ENCODE peak calls at places on chromosomes 11 and 22, in nine cellular contexts. D is GM12891, M is sigmoid colon, R is prostate gland, C is suprapubic skin, X is Panc1, B is transverse colon, W is GM23338, N is HCT116. Z is an unnamed sample.

GRCh38 chr22:37197451-37198289 is 9.6 kb upstream of the C1QTNF6 start:
- DNase-seq in D (no peak), M (peak), R (peak), C (peak), X (no peak), B (peak), W (no peak), N (peak), Z (no peak)

GRCh38 chr11:80362578-80362977 is 921.7 kb upstream of the TENM4 start:
- DNase-seq in D (no peak), M (no peak), R (no peak), C (no peak), X (no peak), B (no peak), W (no peak), N (no peak), Z (no peak)

GRCh38 chr22:41092847-41093371 is 517 bp downstream of the EP300 start:
- DNase-seq in D (no peak), M (no peak), R (peak), C (peak), X (no peak), B (peak), W (peak), N (no peak), Z (no peak)

GRCh38 chr11:76803811-76804600 is 20.9 kb downstream of the TSKU start:
- DNase-seq in D (no peak), M (no peak), R (no peak), C (peak), X (no peak), B (no peak), W (no peak), N (no peak), Z (no peak)

GRCh38 chr11:76237914-76238313 is 31.6 kb upstream of the WNT11 start:
- DNase-seq in D (no peak), M (no peak), R (no peak), C (no peak), X (no peak), B (no peak), W (peak), N (peak), Z (no peak)

GRCh38 chr11:64722141-64723050 is 601 bp downstream of the NRXN2 start:
- DNase-seq in D (no peak), M (no peak), R (no peak), C (no peak), X (no peak), B (no peak), W (peak), N (no peak), Z (no peak)

GRCh38 chr11:130023204-130023603 is 20.6 kb upstream of the PRDM10 start:
- DNase-seq in D (peak), M (no peak), R (no peak), C (no peak), X (peak), B (no peak), W (no peak), N (peak), Z (no peak)

GRCh38 chr11:65058419-65059054 is at the start of gene NAALADL1:
- DNase-seq in D (no peak), M (no peak), R (no peak), C (no peak), X (no peak), B (peak), W (no peak), N (no peak), Z (no peak)

GRCh38 chr11:40274017-40274416 is 1185.4 kb downstream of the LRRC4C start:
- DNase-seq in D (no peak), M (no peak), R (no peak), C (no peak), X (no peak), B (no peak), W (no peak), N (no peak), Z (no peak)

GRCh38 chr11:68508425-68508824 is 47.9 kb downstream of the PPP6R3 start:
- DNase-seq in D (no peak), M (no peak), R (no peak), C (no peak), X (no peak), B (no peak), W (no peak), N (no peak), Z (no peak)

GRCh38 chr11:16603890-16604783 is 134.3 kb upstream of the C11orf58 start:
- DNase-seq in D (no peak), M (peak), R (peak), C (peak), X (no peak), B (peak), W (peak), N (no peak), Z (peak)
- TF ChIP-seq POLR2AphosphoS5 in D (no peak), M (no peak), R (no peak), C (no peak), X (no peak), B (no peak), W (no peak), N (no peak), Z (no peak)

GRCh38 chr11:13260196-13260962 is 17.2 kb upstream of the BMAL1 start:
- DNase-seq in D (no peak), M (no peak), R (no peak), C (no peak), X (no peak), B (no peak), W (peak), N (no peak), Z (no peak)

GRCh38 chr11:13260963-13261599 is 16.5 kb upstream of the BMAL1 start:
- DNase-seq in D (no peak), M (no peak), R (no peak), C (peak), X (no peak), B (no peak), W (no peak), N (no peak), Z (no peak)

GRCh38 chr11:13259374-13259773 is 18.2 kb upstream of the BMAL1 start:
- DNase-seq in D (no peak), M (no peak), R (no peak), C (no peak), X (no peak), B (no peak), W (no peak), N (no peak), Z (no peak)

GRCh38 chr11:13262096-13262495 is 15.5 kb upstream of the BMAL1 start:
- DNase-seq in D (no peak), M (no peak), R (no peak), C (no peak), X (no peak), B (no peak), W (no peak), N (peak), Z (no peak)

GRCh38 chr11:13261600-13262061 is 16.0 kb upstream of the BMAL1 start:
- DNase-seq in D (no peak), M (no peak), R (no peak), C (no peak), X (peak), B (no peak), W (no peak), N (peak), Z (no peak)
- TF ChIP-seq POLR2AphosphoS5 in D (no peak), M (peak), R (peak), C (no peak), X (no peak), B (peak), W (no peak), N (peak), Z (no peak)

GRCh38 chr22:27420817-27421361 is 380.7 kb downstream of the MN1 start:
- DNase-seq in D (no peak), M (peak), R (peak), C (peak), X (no peak), B (peak), W (no peak), N (no peak), Z (peak)
- TF ChIP-seq POLR2AphosphoS5 in D (no peak), M (peak), R (peak), C (no peak), X (peak), B (no peak), W (no peak), N (no peak), Z (no peak)

GRCh38 chr11:255176-255575 is 18.4 kb downstream of the PSMD13 start:
- DNase-seq in D (no peak), M (no peak), R (no peak), C (no peak), X (no peak), B (no peak), W (no peak), N (no peak), Z (no peak)

GRCh38 chr11:253886-254270 is 17.1 kb downstream of the PSMD13 start:
- DNase-seq in D (no peak), M (no peak), R (no peak), C (no peak), X (no peak), B (no peak), W (no peak), N (no peak), Z (no peak)

GRCh38 chr11:252666-253065 is 15.9 kb downstream of the PSMD13 start:
- DNase-seq in D (no peak), M (no peak), R (no peak), C (no peak), X (no peak), B (no peak), W (no peak), N (no peak), Z (no peak)

GRCh38 chr11:251550-251949 is 14.8 kb downstream of the PSMD13 start:
- DNase-seq in D (no peak), M (no peak), R (no peak), C (no peak), X (no peak), B (no peak), W (no peak), N (no peak), Z (no peak)

DNA sequence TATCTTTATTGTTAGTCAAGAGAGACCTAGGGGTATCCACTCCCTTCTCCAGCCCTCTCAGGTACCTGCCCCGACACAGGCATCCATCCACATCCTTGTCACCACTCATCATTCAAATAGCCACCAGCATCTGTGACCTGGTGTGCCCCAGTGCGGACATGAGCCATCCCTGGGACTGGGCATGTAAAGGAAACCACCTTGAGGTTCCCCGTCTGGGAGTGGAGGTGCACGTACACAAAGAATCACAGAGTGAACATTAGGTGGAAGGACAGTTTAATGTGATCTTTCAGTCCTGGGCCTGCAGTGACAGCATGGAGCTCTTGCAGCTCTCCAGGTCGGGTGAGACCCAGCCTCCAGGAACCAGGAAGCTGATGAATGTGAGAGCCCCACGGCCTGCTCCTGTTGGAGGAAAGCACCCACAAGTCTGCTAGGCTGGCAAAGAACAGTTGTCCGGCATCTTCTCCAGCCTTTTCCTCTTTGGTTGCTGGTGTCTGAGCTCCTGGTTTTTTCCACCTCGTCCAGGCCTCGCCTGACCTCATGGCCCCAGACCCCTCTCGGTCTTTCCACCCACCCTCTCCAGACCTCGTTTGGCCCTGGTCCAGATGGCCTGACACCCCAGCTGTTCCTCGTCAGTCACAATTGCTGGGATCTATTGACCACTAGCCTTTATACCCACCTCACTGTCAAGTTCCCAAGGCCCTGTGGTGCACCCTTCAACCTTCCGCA is 16.5 kb downstream of the PSMD13 start:
- DNase-seq in D (no peak), M (no peak), R (no peak), C (no peak), X (no peak), B (no peak), W (no peak), N (no peak), Z (no peak)
- TF ChIP-seq POLR2AphosphoS5 in D (peak), M (no peak), R (no peak), C (no peak), X (peak), B (no peak), W (no peak), N (no peak), Z (no peak)

DNA sequence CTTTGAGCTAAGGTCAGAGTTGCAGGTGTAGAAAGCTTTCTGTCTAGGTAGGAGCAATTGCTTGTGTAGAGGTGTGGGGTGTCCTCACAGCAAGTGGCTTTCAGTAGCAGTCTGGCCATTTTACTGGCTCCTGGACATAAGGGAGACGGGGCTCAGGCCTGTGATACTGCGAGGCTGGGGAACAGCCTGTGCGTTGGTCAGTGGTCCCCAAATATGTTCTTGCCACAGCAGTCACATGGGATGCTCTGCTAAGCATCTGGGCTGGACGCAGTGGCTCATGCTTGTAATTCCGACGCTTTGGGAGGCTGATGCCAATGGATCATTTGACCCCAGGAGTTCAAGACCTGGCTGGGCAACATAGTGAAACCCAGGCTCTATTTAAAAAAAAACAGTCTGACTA is 1.9 kb downstream of the MCM5 start:
- DNase-seq in D (no peak), M (no peak), R (no peak), C (no peak), X (no peak), B (no peak), W (no peak), N (no peak), Z (no peak)
- TF ChIP-seq POLR2AphosphoS5 in D (peak), M (no peak), R (no peak), C (no peak), X (no peak), B (no peak), W (no peak), N (no peak), Z (no peak)

GRCh38 chr11:57713849-57714248 is 1.5 kb downstream of the TMX2 start:
- DNase-seq in D (no peak), M (no peak), R (no peak), C (no peak), X (no peak), B (no peak), W (no peak), N (no peak), Z (no peak)

GRCh38 chr11:57711414-57712255 is at the start of gene MED19:
- DNase-seq in D (peak), M (peak), R (peak), C (peak), X (peak), B (peak), W (peak), N (peak), Z (peak)

GRCh38 chr11:57709802-57710367 is 2.1 kb downstream of the MED19 start:
- DNase-seq in D (no peak), M (no peak), R (no peak), C (peak), X (no peak), B (no peak), W (no peak), N (no peak), Z (no peak)

DNA sequence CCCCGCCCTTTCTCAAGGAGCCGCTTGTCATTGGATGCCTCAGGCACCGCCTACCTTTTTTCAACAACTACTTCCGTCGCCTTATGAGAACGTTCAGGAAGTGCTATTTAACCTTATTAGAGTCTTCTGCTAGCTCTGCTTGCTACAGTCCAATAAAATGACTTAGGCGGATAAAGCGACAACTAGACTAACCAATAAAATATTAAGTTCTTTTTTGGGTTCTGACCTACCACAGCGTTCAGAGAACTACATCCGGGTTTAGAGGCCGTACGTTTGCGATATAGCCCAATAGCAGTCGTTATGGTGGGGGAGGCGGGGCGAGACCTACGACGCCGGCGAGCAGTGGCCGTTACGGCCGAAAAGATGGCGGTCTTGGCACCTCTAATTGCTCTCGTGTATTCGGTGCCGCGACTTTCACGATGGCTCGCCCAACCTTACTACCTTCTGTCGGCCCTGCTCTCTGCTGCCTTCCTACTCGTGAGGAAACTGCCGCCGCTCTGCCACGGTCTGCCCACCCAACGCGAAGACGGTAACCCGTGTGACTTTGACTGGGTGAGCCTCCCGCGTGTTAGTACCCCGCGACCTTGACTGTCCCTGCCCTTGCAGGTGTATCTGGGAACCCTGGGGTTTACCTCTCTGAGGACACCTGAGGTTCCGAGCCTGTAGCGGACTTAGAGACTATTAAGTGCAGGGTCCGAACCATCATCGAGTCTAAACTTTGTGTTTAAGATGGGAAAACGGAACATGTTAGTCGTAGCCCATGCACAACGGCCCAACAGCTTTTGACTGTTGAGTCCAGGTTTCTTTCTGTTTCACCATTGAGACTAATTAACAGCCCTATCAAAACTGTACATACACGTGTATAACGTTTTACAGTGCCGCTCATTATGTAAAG is at the start of gene TMX2:
- DNase-seq in D (peak), M (peak), R (peak), C (peak), X (peak), B (peak), W (peak), N (peak), Z (peak)
- TF ChIP-seq POLR2AphosphoS5 in D (peak), M (peak), R (peak), C (peak), X (peak), B (peak), W (peak), N (peak), Z (peak)

GRCh38 chr22:23178512-23179254 is 1.6 kb upstream of the BCR start:
- DNase-seq in D (peak), M (peak), R (peak), C (no peak), X (peak), B (peak), W (peak), N (peak), Z (peak)

GRCh38 chr22:23179381-23180294 is 671 bp upstream of the BCR start:
- DNase-seq in D (no peak), M (peak), R (no peak), C (peak), X (no peak), B (peak), W (peak), N (no peak), Z (peak)

GRCh38 chr22:23181763-23182288 is 1.5 kb downstream of the BCR start:
- DNase-seq in D (no peak), M (no peak), R (no peak), C (no peak), X (no peak), B (no peak), W (peak), N (no peak), Z (no peak)

GRCh38 chr22:23180893-23181762 is 819 bp downstream of the BCR start:
- DNase-seq in D (peak), M (no peak), R (no peak), C (peak), X (no peak), B (peak), W (peak), N (no peak), Z (peak)

GRCh38 chr22:23180301-23180892 is at the start of gene BCR:
- DNase-seq in D (peak), M (peak), R (peak), C (peak), X (no peak), B (peak), W (peak), N (peak), Z (peak)
- TF ChIP-seq POLR2AphosphoS5 in D (no peak), M (peak), R (peak), C (no peak), X (no peak), B (peak), W (peak), N (peak), Z (peak)

GRCh38 chr11:117876049-117876340 is 463 bp downstream of the FXYD6 start:
- DNase-seq in D (no peak), M (no peak), R (no peak), C (no peak), X (no peak), B (no peak), W (no peak), N (no peak), Z (no peak)

GRCh38 chr11:117875397-117876048 is 935 bp downstream of the FXYD6 start:
- DNase-seq in D (no peak), M (peak), R (no peak), C (no peak), X (no peak), B (no peak), W (peak), N (no peak), Z (peak)

GRCh38 chr11:117874910-117875396 is 1.5 kb downstream of the FXYD6 start:
- DNase-seq in D (no peak), M (no peak), R (no peak), C (no peak), X (no peak), B (no peak), W (no peak), N (no peak), Z (no peak)

GRCh38 chr11:117877120-117877784 is 794 bp upstream of the FXYD6 start:
- DNase-seq in D (no peak), M (peak), R (no peak), C (no peak), X (no peak), B (no peak), W (peak), N (no peak), Z (no peak)

GRCh38 chr11:117876341-117877119 is at the start of gene FXYD6:
- DNase-seq in D (no peak), M (peak), R (no peak), C (no peak), X (no peak), B (peak), W (peak), N (no peak), Z (peak)
- TF ChIP-seq POLR2AphosphoS5 in D (no peak), M (peak), R (no peak), C (no peak), X (no peak), B (peak), W (peak), N (no peak), Z (no peak)

Z was measured in upper lobe of left lung.